ENCODE peak calls at places on chromosomes 3 and 15, in four cellular contexts. One of them, this sample, is unnamed.
A peak's percentile ranks its signal among the peaks of the same experiment; 100 is the strongest.

GRCh38 chr3:142724682-142725351 is 983 bp downstream of the TRPC1 start:
- DNase-seq in H1: peak; percentile 82
- DNase-seq in IMR-90: peak; percentile 18
- DNase-seq in H9: peak; percentile 82
- DNase-seq in this sample: peak; percentile 90

GRCh38 chr15:55654541-55654940 is 66.4 kb upstream of the PYGO1 start:
- DNase-seq in H1: no peak
- DNase-seq in IMR-90: peak; percentile 57
- DNase-seq in H9: no peak
- DNase-seq in this sample: no peak

GRCh38 chr3:79521221-79521848 is 246.5 kb downstream of the ROBO1 start:
- DNase-seq in H1: no peak
- DNase-seq in IMR-90: peak; percentile 32
- DNase-seq in H9: no peak
- DNase-seq in this sample: peak; percentile 47

GRCh38 chr3:170826047-170826446 is 43.9 kb downstream of the RPL22L1 start:
- DNase-seq in H1: no peak
- DNase-seq in IMR-90: no peak
- DNase-seq in H9: no peak
- DNase-seq in this sample: peak; percentile 59

GRCh38 chr3:14123308-14124222 is 1.1 kb downstream of the CHCHD4 start:
- DNase-seq in H1: peak; percentile 45
- DNase-seq in IMR-90: no peak
- DNase-seq in H9: no peak
- DNase-seq in this sample: no peak

GRCh38 chr3:195189821-195190220 is 81.1 kb downstream of the XXYLT1 start:
- DNase-seq in H1: no peak
- DNase-seq in IMR-90: no peak
- DNase-seq in H9: no peak
- DNase-seq in this sample: no peak

GRCh38 chr3:49500408-49501257 is 30.6 kb downstream of the DAG1 start:
- DNase-seq in H1: no peak
- DNase-seq in IMR-90: peak; percentile 99
- DNase-seq in H9: no peak
- DNase-seq in this sample: no peak

GRCh38 chr15:29675791-29676301 is 146.4 kb downstream of the TJP1 start:
- DNase-seq in H1: peak; percentile 72
- DNase-seq in IMR-90: no peak
- DNase-seq in H9: peak; percentile 59
- DNase-seq in this sample: peak; percentile 48

GRCh38 chr3:171953300-171954022 is 85.9 kb upstream of the FNDC3B start:
- DNase-seq in H1: no peak
- DNase-seq in IMR-90: no peak
- DNase-seq in H9: no peak
- DNase-seq in this sample: no peak

GRCh38 chr3:160038862-160039562 is 50.4 kb downstream of the IL12A start:
- DNase-seq in H1: peak; percentile 60
- DNase-seq in IMR-90: no peak
- DNase-seq in H9: peak; percentile 54
- DNase-seq in this sample: peak; percentile 26

GRCh38 chr15:78195735-78196201 is 38.6 kb downstream of the ACSBG1 start:
- DNase-seq in H1: peak; percentile 61
- DNase-seq in IMR-90: no peak
- DNase-seq in H9: peak; percentile 65
- DNase-seq in this sample: peak; percentile 54

GRCh38 chr3:72442755-72443154 is 405.5 kb downstream of the SHQ1 start:
- DNase-seq in H1: no peak
- DNase-seq in IMR-90: no peak
- DNase-seq in H9: no peak
- DNase-seq in this sample: no peak

GRCh38 chr15:83198476-83198875 is 9.1 kb downstream of the HDGFL3 start:
- DNase-seq in H1: no peak
- DNase-seq in IMR-90: no peak
- DNase-seq in H9: no peak
- DNase-seq in this sample: no peak

GRCh38 chr15:40092416-40093223 is 16.1 kb downstream of the BMF start:
- DNase-seq in H1: no peak
- DNase-seq in IMR-90: peak; percentile 86
- DNase-seq in H9: no peak
- DNase-seq in this sample: no peak

GRCh38 chr3:133595341-133595740 is 21.9 kb downstream of the CDV3 start:
- DNase-seq in H1: no peak
- DNase-seq in IMR-90: peak; percentile 65
- DNase-seq in H9: no peak
- DNase-seq in this sample: no peak

GRCh38 chr15:67042490-67043181 is 22.8 kb upstream of the SMAD3 start:
- DNase-seq in H1: no peak
- DNase-seq in IMR-90: peak; percentile 65
- DNase-seq in H9: no peak
- DNase-seq in this sample: no peak

GRCh38 chr15:83653639-83654378 is at the start of gene ADAMTSL3:
- DNase-seq in H1: peak; percentile 78
- DNase-seq in IMR-90: no peak
- DNase-seq in H9: peak; percentile 69
- DNase-seq in this sample: peak; percentile 84

GRCh38 chr15:41894791-41895463 is 1.1 kb upstream of the SPTBN5 start:
- DNase-seq in H1: peak; percentile 57
- DNase-seq in IMR-90: peak; percentile 78
- DNase-seq in H9: peak; percentile 58
- DNase-seq in this sample: peak; percentile 49

GRCh38 chr3:40557558-40558161 is 32.9 kb downstream of the ZNF621 start:
- DNase-seq in H1: no peak
- DNase-seq in IMR-90: no peak
- DNase-seq in H9: no peak
- DNase-seq in this sample: no peak

GRCh38 chr3:112293368-112294321 is at the start of gene SLC9C1:
- DNase-seq in H1: peak; percentile 75
- DNase-seq in IMR-90: peak; percentile 74
- DNase-seq in H9: peak; percentile 67
- DNase-seq in this sample: peak; percentile 83

GRCh38 chr15:74025436-74025835 is 30.9 kb downstream of the PML start:
- DNase-seq in H1: no peak
- DNase-seq in IMR-90: peak; percentile 61
- DNase-seq in H9: no peak
- DNase-seq in this sample: no peak

GRCh38 chr3:156409694-156410093 is 145.2 kb downstream of the SSR3 start:
- DNase-seq in H1: no peak
- DNase-seq in IMR-90: no peak
- DNase-seq in H9: no peak
- DNase-seq in this sample: no peak

GRCh38 chr3:28012830-28013229 is 228.6 kb upstream of the CMC1 start:
- DNase-seq in H1: no peak
- DNase-seq in IMR-90: no peak
- DNase-seq in H9: no peak
- DNase-seq in this sample: no peak

GRCh38 chr15:60044636-60045273 is 40.6 kb downstream of the FOXB1 start:
- DNase-seq in H1: no peak
- DNase-seq in IMR-90: no peak
- DNase-seq in H9: no peak
- DNase-seq in this sample: peak; percentile 14

GRCh38 chr3:14423197-14423743 is 20.9 kb downstream of the SLC6A6 start:
- DNase-seq in H1: no peak
- DNase-seq in IMR-90: no peak
- DNase-seq in H9: no peak
- DNase-seq in this sample: peak; percentile 72

GRCh38 chr3:40765884-40766283 is 241.1 kb downstream of the ZNF621 start:
- DNase-seq in H1: no peak
- DNase-seq in IMR-90: no peak
- DNase-seq in H9: no peak
- DNase-seq in this sample: no peak

GRCh38 chr15:73948396-73948795 is 22.1 kb downstream of the LOXL1 start:
- DNase-seq in H1: no peak
- DNase-seq in IMR-90: no peak
- DNase-seq in H9: no peak
- DNase-seq in this sample: no peak

GRCh38 chr3:48215876-48216275 is 7.4 kb upstream of the CAMP start:
- DNase-seq in H1: no peak
- DNase-seq in IMR-90: no peak
- DNase-seq in H9: no peak
- DNase-seq in this sample: no peak

GRCh38 chr15:40928975-40929729 is at the start of gene DLL4:
- DNase-seq in H1: peak; percentile 87
- DNase-seq in IMR-90: peak; percentile 59
- DNase-seq in H9: peak; percentile 94
- DNase-seq in this sample: peak; percentile 86

GRCh38 chr15:93265046-93265658 is 176.1 kb upstream of the RGMA start:
- DNase-seq in H1: no peak
- DNase-seq in IMR-90: no peak
- DNase-seq in H9: no peak
- DNase-seq in this sample: peak; percentile 16

GRCh38 chr3:119428538-119428937 is 34.9 kb downstream of the TMEM39A start:
- DNase-seq in H1: no peak
- DNase-seq in IMR-90: no peak
- DNase-seq in H9: peak; percentile 39
- DNase-seq in this sample: peak; percentile 53

GRCh38 chr3:25572919-25573385 is 91.8 kb downstream of the TOP2B start:
- DNase-seq in H1: no peak
- DNase-seq in IMR-90: peak; percentile 50
- DNase-seq in H9: no peak
- DNase-seq in this sample: peak; percentile 75

GRCh38 chr3:49713336-49714105 is 6.0 kb downstream of the AMIGO3 start:
- DNase-seq in H1: peak; percentile 44
- DNase-seq in IMR-90: no peak
- DNase-seq in H9: no peak
- DNase-seq in this sample: no peak

GRCh38 chr3:78434801-78435200 is 1333.0 kb downstream of the ROBO1 start:
- DNase-seq in H1: no peak
- DNase-seq in IMR-90: no peak
- DNase-seq in H9: no peak
- DNase-seq in this sample: no peak
- H3K56ac ChIP-seq in H1: no peak overlapping the region
- H3K56ac ChIP-seq in IMR-90: no peak overlapping the region
- H3K56ac ChIP-seq in H9: no peak overlapping the region
- H3K56ac ChIP-seq in this sample: no peak overlapping the region

GRCh38 chr15:71056111-71056510 is 59.2 kb upstream of the THSD4 start:
- DNase-seq in H1: no peak
- DNase-seq in IMR-90: no peak
- DNase-seq in H9: no peak
- DNase-seq in this sample: no peak

GRCh38 chr15:71054286-71054952 is 60.9 kb upstream of the THSD4 start:
- DNase-seq in H1: no peak
- DNase-seq in IMR-90: peak; percentile 56
- DNase-seq in H9: no peak
- DNase-seq in this sample: no peak

GRCh38 chr15:71055461-71055860 is 59.8 kb upstream of the THSD4 start:
- DNase-seq in H1: no peak
- DNase-seq in IMR-90: peak; percentile 80
- DNase-seq in H9: no peak
- DNase-seq in this sample: no peak

GRCh38 chr15:71057581-71057980 is 57.7 kb upstream of the THSD4 start:
- DNase-seq in H1: no peak
- DNase-seq in IMR-90: no peak
- DNase-seq in H9: no peak
- DNase-seq in this sample: no peak

GRCh38 chr15:71057143-71057542 is 58.1 kb upstream of the THSD4 start:
- DNase-seq in H1: no peak
- DNase-seq in IMR-90: no peak
- DNase-seq in H9: no peak
- DNase-seq in this sample: no peak
- H2AK5ac ChIP-seq in H1: no peak overlapping the region
- H2AK5ac ChIP-seq in IMR-90: no peak overlapping the region
- H2AK5ac ChIP-seq in H9: no peak overlapping the region
- H2AK5ac ChIP-seq in this sample: no peak overlapping the region

DNA sequence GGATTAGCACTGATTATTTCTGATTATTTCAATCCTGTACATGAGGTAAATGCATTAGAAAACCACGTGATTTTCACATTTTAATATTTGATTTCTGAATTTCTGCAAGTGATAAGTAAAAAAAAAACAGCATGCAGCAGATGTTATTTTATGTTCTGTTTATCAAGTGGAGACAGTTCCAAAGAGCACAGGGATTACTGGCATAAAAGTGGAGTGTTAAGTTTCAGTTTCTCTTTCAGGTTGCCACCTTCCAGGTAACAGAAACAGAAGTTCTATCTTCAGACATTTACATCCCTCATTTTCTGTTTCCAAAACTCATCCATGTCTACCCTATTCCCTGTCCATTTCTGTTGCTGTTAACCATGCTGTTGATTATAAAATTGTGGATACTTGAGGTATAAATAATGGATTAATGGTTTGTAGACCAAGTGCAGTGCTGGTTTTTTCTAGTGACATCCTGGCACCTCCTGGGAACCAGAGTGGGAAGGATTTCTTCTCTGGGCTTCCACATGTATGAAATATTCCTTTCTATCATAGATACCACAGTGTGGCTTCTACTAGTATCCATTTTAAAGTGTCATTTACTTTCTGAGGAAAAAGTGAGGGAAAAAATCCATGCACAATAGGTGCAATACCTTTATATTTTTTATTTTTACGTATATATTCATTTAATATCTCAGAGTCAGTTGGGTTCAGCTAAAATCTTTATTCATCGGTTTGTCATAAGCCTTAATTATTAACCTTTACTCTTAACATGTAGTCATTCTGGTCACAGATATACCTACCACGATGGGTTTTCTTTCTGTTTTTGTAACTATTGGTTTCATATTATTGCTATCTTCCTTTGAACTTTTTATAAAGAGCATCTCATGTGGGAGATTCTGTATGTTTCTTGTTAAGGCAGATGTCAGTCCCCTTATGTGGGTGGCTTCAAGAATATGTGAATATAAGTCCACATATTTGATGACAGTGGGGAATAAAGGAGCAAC is 1010.0 kb downstream of the SQOR start:
- DNase-seq in H1: no peak
- DNase-seq in IMR-90: no peak
- DNase-seq in H9: no peak
- DNase-seq in this sample: no peak
- H3K56ac ChIP-seq in H1: no peak overlapping the region
- H3K56ac ChIP-seq in IMR-90: no peak overlapping the region
- H3K56ac ChIP-seq in H9: no peak overlapping the region
- H3K56ac ChIP-seq in this sample: no peak overlapping the region

GRCh38 chr3:65024148-65024547 is 336.3 kb upstream of the ADAMTS9 start:
- DNase-seq in H1: peak; percentile 53
- DNase-seq in IMR-90: no peak
- DNase-seq in H9: peak; percentile 57
- DNase-seq in this sample: peak; percentile 26

GRCh38 chr3:65018801-65019200 is 331.0 kb upstream of the ADAMTS9 start:
- DNase-seq in H1: no peak
- DNase-seq in IMR-90: no peak
- DNase-seq in H9: no peak
- DNase-seq in this sample: no peak

GRCh38 chr3:65020780-65021179 is 333.0 kb upstream of the ADAMTS9 start:
- DNase-seq in H1: no peak
- DNase-seq in IMR-90: no peak
- DNase-seq in H9: no peak
- DNase-seq in this sample: no peak

GRCh38 chr3:65020233-65020632 is 332.4 kb upstream of the ADAMTS9 start:
- DNase-seq in H1: no peak
- DNase-seq in IMR-90: no peak
- DNase-seq in H9: no peak
- DNase-seq in this sample: no peak

GRCh38 chr3:65019412-65020093 is 331.8 kb upstream of the ADAMTS9 start:
- DNase-seq in H1: no peak
- DNase-seq in IMR-90: no peak
- DNase-seq in H9: no peak
- DNase-seq in this sample: no peak
- H2AK5ac ChIP-seq in H1: no peak overlapping the region
- H2AK5ac ChIP-seq in IMR-90: no peak overlapping the region
- H2AK5ac ChIP-seq in H9: no peak overlapping the region
- H2AK5ac ChIP-seq in this sample: no peak overlapping the region